ENCODE peak calls at places on chromosomes 16 and 17, in seven cellular contexts. Q is breast epithelium, E is astrocyte of the spinal cord, A is GM13977, V is psoas muscle, W is NB4, R is WTC11. O is an unnamed sample.

GRCh38 chr16:71610936-71611871 is 14.8 kb upstream of the MARVELD3 start:
- DNase-seq in Q (peak), E (peak), A (peak), V (peak), W (peak), R (peak), O (peak)

GRCh38 chr17:60720763-60721531 is 43.3 kb downstream of the BCAS3 start:
- DNase-seq in Q (no peak), E (peak), A (peak), V (no peak), W (peak), R (peak), O (no peak)

GRCh38 chr17:17494499-17495447 is 1.4 kb downstream of the RASD1 start:
- DNase-seq in Q (peak), E (peak), A (no peak), V (peak), W (no peak), R (peak), O (no peak)

GRCh38 chr16:54655171-54655590 is 275.5 kb upstream of the IRX5 start:
- DNase-seq in Q (no peak), E (peak), A (no peak), V (no peak), W (no peak), R (peak), O (no peak)

GRCh38 chr17:65876985-65877384 is 314.9 kb downstream of the CEP112 start:
- DNase-seq in Q (no peak), E (no peak), A (no peak), V (no peak), W (no peak), R (no peak), O (no peak)

GRCh38 chr16:54538241-54538640 is 251.7 kb upstream of the IRX3 start:
- DNase-seq in Q (no peak), E (no peak), A (no peak), V (no peak), W (no peak), R (no peak), O (no peak)

GRCh38 chr17:31487648-31488263 is 96.3 kb downstream of the RAB11FIP4 start:
- DNase-seq in Q (peak), E (no peak), A (peak), V (peak), W (peak), R (peak), O (peak)

GRCh38 chr17:55770220-55770870 is 19.5 kb downstream of the PCTP start:
- DNase-seq in Q (no peak), E (peak), A (peak), V (no peak), W (peak), R (no peak), O (no peak)

GRCh38 chr16:84228321-84228838 is 11.4 kb downstream of the KCNG4 start:
- DNase-seq in Q (peak), E (peak), A (no peak), V (peak), W (peak), R (peak), O (peak)

GRCh38 chr17:29796652-29797051 is 133.4 kb downstream of the SSH2 start:
- DNase-seq in Q (no peak), E (no peak), A (no peak), V (no peak), W (no peak), R (no peak), O (no peak)

GRCh38 chr17:74742153-74742515 is 5.1 kb downstream of the RAB37 start:
- DNase-seq in Q (no peak), E (no peak), A (no peak), V (no peak), W (peak), R (no peak), O (no peak)

GRCh38 chr17:37512442-37513070 is 22.9 kb downstream of the DUSP14 start:
- DNase-seq in Q (no peak), E (no peak), A (no peak), V (no peak), W (no peak), R (no peak), O (no peak)

GRCh38 chr17:76820039-76820438 is 48.2 kb upstream of the MGAT5B start:
- DNase-seq in Q (no peak), E (no peak), A (no peak), V (no peak), W (peak), R (no peak), O (no peak)

GRCh38 chr17:73393962-73394361 is 82.2 kb upstream of the CDC42EP4 start:
- DNase-seq in Q (no peak), E (no peak), A (no peak), V (no peak), W (peak), R (no peak), O (no peak)

GRCh38 chr17:19762515-19762961 is 14.4 kb upstream of the ALDH3A1 start:
- DNase-seq in Q (peak), E (peak), A (peak), V (peak), W (peak), R (peak), O (peak)

GRCh38 chr17:879546-879945 is 97.4 kb downstream of the MRM3 start:
- DNase-seq in Q (peak), E (peak), A (peak), V (peak), W (peak), R (peak), O (peak)

GRCh38 chr16:81720973-81721907 is 57.9 kb upstream of the PLCG2 start:
- DNase-seq in Q (no peak), E (no peak), A (no peak), V (no peak), W (peak), R (no peak), O (no peak)

GRCh38 chr16:66950971-66951790 is 9.9 kb upstream of the CES3 start:
- DNase-seq in Q (no peak), E (no peak), A (no peak), V (no peak), W (no peak), R (no peak), O (no peak)

GRCh38 chr16:66954097-66954659 is 6.9 kb upstream of the CES3 start:
- DNase-seq in Q (peak), E (peak), A (peak), V (peak), W (peak), R (peak), O (peak)

GRCh38 chr16:66952430-66953139 is 8.5 kb upstream of the CES3 start:
- DNase-seq in Q (no peak), E (no peak), A (no peak), V (no peak), W (no peak), R (no peak), O (no peak)

GRCh38 chr16:66950437-66950836 is 10.6 kb upstream of the CES3 start:
- DNase-seq in Q (no peak), E (no peak), A (peak), V (no peak), W (no peak), R (no peak), O (no peak)

DNA sequence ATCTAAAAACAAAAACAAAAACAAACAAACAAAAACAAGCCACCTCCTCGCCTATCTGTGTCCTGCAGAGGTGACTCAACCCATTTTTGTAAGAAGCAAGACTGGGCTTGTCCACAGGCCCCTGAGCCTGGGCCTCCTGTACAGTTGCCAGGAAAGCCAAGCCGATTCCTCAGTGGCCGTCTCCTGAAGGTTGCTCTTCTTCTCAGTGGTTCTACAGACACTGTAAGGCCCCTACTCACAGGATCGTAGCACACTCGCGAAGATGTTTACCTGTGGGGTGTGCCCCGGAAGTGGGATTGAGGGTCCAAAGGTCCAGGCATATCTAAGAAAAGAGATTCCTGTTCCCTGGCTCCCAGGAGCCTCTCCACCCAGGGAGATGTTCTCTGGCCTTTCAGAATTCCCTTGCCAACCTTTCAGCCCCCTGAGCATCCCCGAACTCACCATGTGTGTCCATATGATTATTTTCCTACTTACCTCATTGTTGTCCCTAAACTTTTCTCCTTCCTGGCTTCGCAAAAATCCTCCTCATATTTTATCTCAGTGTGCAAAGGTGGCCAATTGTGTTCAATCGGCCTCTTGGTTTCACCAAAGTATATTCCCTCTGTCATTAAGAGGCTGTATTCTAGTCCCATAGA is 7.5 kb upstream of the CES3 start:
- DNase-seq in Q (no peak), E (no peak), A (no peak), V (no peak), W (no peak), R (no peak), O (no peak)
- TF ChIP-seq CTCF in Q (no peak), E (no peak), A (no peak), V (no peak), W (no peak), R (no peak), O (no peak)

GRCh38 chr17:2562162-2562858 is 31.1 kb upstream of the PAFAH1B1 start:
- DNase-seq in Q (no peak), E (no peak), A (no peak), V (no peak), W (no peak), R (no peak), O (no peak)
- TF ChIP-seq CTCF in Q (no peak), E (no peak), A (no peak), V (no peak), W (no peak), R (no peak), O (no peak)

GRCh38 chr16:87592018-87592712 is 10.1 kb upstream of the JPH3 start:
- DNase-seq in Q (no peak), E (no peak), A (no peak), V (no peak), W (no peak), R (no peak), O (no peak)

GRCh38 chr16:87597324-87597830 is 4.9 kb upstream of the JPH3 start:
- DNase-seq in Q (no peak), E (no peak), A (no peak), V (no peak), W (no peak), R (no peak), O (no peak)

GRCh38 chr16:87598431-87598830 is 3.9 kb upstream of the JPH3 start:
- DNase-seq in Q (no peak), E (no peak), A (no peak), V (no peak), W (no peak), R (no peak), O (no peak)

GRCh38 chr16:87593710-87594258 is 8.5 kb upstream of the JPH3 start:
- DNase-seq in Q (no peak), E (no peak), A (no peak), V (no peak), W (peak), R (no peak), O (no peak)

GRCh38 chr16:87595712-87596111 is 6.6 kb upstream of the JPH3 start:
- DNase-seq in Q (no peak), E (no peak), A (no peak), V (no peak), W (no peak), R (no peak), O (no peak)
- TF ChIP-seq CTCF in Q (no peak), E (no peak), A (no peak), V (no peak), W (no peak), R (no peak), O (no peak)

DNA sequence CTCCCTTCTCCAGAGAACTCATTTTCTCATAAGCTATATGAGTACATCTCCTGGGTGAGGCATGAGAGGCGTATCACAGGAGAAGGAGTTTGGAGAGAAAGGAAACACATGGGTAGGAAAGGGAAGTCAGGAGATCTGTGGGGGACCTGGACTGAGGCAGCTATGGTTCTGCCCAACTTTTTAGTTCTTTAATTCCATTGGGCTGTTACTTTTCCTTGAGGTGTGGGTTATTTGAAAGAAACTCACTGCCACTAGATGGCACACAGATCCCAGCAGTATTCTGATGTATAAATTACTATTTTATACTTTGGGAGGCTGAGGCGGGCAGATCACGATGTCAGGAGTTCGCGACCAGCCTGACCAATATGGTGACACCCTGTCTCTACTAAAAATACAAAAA is 63.6 kb downstream of the NUP93 start:
- DNase-seq in Q (no peak), E (peak), A (no peak), V (no peak), W (peak), R (no peak), O (no peak)
- TF ChIP-seq CTCF in Q (peak), E (peak), A (peak), V (no peak), W (peak), R (no peak), O (no peak)

GRCh38 chr16:67154578-67155304 is 3.9 kb upstream of the B3GNT9 start:
- DNase-seq in Q (no peak), E (no peak), A (peak), V (no peak), W (peak), R (no peak), O (no peak)
- TF ChIP-seq CTCF in Q (no peak), E (no peak), A (no peak), V (no peak), W (no peak), R (no peak), O (no peak)

DNA sequence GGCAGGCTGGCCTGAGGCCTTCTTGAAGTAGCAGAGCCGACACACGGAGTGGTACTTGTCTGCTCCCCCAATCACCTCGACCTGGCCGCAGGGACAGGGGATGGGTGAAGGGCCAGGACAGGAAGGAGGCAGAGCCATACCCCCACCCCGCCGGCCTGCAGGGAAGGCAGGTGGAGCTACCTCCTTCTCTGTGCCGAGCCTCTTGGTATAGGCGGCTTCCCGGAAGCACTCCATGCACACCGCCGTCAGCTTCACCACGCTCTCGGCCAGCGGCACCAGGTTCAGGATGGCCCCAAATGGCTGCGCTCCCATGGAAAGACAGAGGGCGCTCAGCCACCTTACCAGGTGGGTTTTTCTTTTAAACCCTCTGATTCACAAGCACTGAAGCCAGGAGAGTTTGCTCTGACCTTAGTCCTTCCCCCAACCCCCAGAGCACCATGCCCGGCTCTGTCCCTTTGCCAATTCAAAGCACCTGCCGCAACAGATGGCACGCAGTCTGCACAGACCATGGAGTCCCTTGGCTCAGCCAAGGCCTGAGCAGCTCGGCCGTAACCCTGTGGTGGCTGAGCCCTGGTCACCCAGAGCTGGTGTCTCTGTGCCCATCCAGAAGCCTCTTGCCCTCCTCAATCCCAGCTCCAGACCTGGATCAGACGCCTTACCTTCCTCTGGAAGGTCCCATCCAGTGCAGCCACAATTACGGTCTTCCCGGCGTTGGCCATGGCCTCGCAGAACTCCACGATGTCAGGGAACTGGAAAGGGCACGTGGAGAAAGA is 6.7 kb downstream of the SYNGR2 start:
- DNase-seq in Q (peak), E (no peak), A (no peak), V (peak), W (no peak), R (peak), O (no peak)
- TF ChIP-seq CTCF in Q (no peak), E (no peak), A (peak), V (no peak), W (no peak), R (peak), O (no peak)

DNA sequence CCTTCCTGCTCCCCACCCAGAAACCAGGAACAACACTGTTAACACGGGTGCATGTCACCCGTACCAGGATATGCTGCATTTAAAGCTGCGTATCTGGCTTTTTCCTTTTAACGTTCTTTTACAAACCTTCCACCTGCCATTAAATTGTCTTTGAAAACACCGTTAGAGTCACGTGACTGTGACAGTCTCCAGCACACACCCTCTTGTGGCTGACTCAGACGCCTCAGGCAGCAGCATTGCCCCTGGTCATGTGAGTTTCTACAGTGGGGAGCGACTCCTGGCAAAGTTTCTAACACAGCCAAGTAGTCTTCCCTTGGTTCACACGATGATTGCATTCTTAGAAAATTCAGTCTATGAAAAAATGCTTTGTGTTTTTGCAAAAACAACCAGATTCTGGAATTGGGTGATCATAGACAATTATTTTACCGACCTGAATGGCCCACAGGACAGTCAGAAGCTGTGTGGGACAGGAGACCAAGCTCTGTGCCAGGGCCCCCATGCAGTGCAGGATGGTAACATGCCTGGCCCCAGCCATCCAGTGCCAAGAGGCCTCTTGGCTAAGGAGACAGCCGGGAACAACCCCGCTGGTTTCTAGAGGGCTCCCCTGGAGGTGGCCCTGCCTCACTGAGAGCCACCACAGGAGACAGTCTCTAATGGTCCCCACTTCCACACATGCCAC is 199.1 kb downstream of the KATNIP start:
- DNase-seq in Q (no peak), E (peak), A (peak), V (no peak), W (peak), R (peak), O (no peak)
- TF ChIP-seq CTCF in Q (no peak), E (peak), A (peak), V (no peak), W (peak), R (no peak), O (no peak)

O was measured in omental fat pad.